ENCODE peak calls at places on chromosomes 5 and 9, in four cellular contexts. One of them, this sample, is unnamed.

GRCh38 chr9:11931109-11931508 is 762.1 kb upstream of the TYRP1 start:
- DNase-seq in HS-5: peak
- DNase-seq in epithelial cell of esophagus: peak
- DNase-seq in GM18507: no peak
- DNase-seq in this sample: peak

GRCh38 chr5:95892784-95893354 is 68.8 kb downstream of the ELL2 start:
- DNase-seq in HS-5: no peak
- DNase-seq in epithelial cell of esophagus: no peak
- DNase-seq in GM18507: no peak
- DNase-seq in this sample: no peak

GRCh38 chr9:128718475-128718874 is 5.5 kb downstream of the ZDHHC12 start:
- DNase-seq in HS-5: no peak
- DNase-seq in epithelial cell of esophagus: no peak
- DNase-seq in GM18507: no peak
- DNase-seq in this sample: no peak

GRCh38 chr9:134630393-134630790 is 11.2 kb upstream of the COL5A1 start:
- DNase-seq in HS-5: no peak
- DNase-seq in epithelial cell of esophagus: no peak
- DNase-seq in GM18507: no peak
- DNase-seq in this sample: no peak

GRCh38 chr9:108671156-108671555 is 184.6 kb downstream of the ACTL7B start:
- DNase-seq in HS-5: no peak
- DNase-seq in epithelial cell of esophagus: peak
- DNase-seq in GM18507: no peak
- DNase-seq in this sample: peak

GRCh38 chr9:107940622-107941021 is 451.1 kb upstream of the KLF4 start:
- DNase-seq in HS-5: no peak
- DNase-seq in epithelial cell of esophagus: no peak
- DNase-seq in GM18507: no peak
- DNase-seq in this sample: no peak

GRCh38 chr9:13448482-13448881 is 169.0 kb upstream of the MPDZ start:
- DNase-seq in HS-5: no peak
- DNase-seq in epithelial cell of esophagus: no peak
- DNase-seq in GM18507: no peak
- DNase-seq in this sample: no peak

GRCh38 chr5:93225748-93226147 is 355.3 kb downstream of the NR2F1-AS1 start:
- DNase-seq in HS-5: no peak
- DNase-seq in epithelial cell of esophagus: no peak
- DNase-seq in GM18507: no peak
- DNase-seq in this sample: no peak

GRCh38 chr9:114218264-114219120 is 63.2 kb downstream of the COL27A1 start:
- DNase-seq in HS-5: no peak
- DNase-seq in epithelial cell of esophagus: no peak
- DNase-seq in GM18507: no peak
- DNase-seq in this sample: no peak

GRCh38 chr9:8389531-8389930 is 590.0 kb upstream of the DMAC1 start:
- DNase-seq in HS-5: no peak
- DNase-seq in epithelial cell of esophagus: no peak
- DNase-seq in GM18507: no peak
- DNase-seq in this sample: no peak

GRCh38 chr9:88532320-88532719 is 2.7 kb upstream of the NXNL2 start:
- DNase-seq in HS-5: no peak
- DNase-seq in epithelial cell of esophagus: peak
- DNase-seq in GM18507: no peak
- DNase-seq in this sample: no peak

GRCh38 chr5:140857177-140857986 is 1.7 kb downstream of the PCDHA10 start:
- DNase-seq in HS-5: no peak
- DNase-seq in epithelial cell of esophagus: no peak
- DNase-seq in GM18507: no peak
- DNase-seq in this sample: no peak

GRCh38 chr5:151202381-151203139 is 21.3 kb downstream of the CCDC69 start:
- DNase-seq in HS-5: no peak
- DNase-seq in epithelial cell of esophagus: peak
- DNase-seq in GM18507: no peak
- DNase-seq in this sample: peak

GRCh38 chr9:114696814-114697544 is 15.0 kb upstream of the TEX48 start:
- DNase-seq in HS-5: no peak
- DNase-seq in epithelial cell of esophagus: no peak
- DNase-seq in GM18507: no peak
- DNase-seq in this sample: no peak

This sample was measured in foreskin keratinocyte.